ENCODE peak calls at places on chromosome 3, in seven cellular contexts. X is suprapubic skin, J is body of pancreas, L is uterus, W is H1, P is right lobe of liver, B is breast epithelium. K is an unnamed sample. For H3K27me3, the result is how much of the 10 kb centered on the place peaks cover.

GRCh38 chr3:41290736-41291135 is 91.4 kb downstream of the CTNNB1 start:
- DNase-seq in X (no peak), J (no peak), L (no peak), W (no peak), P (no peak), B (no peak), K (no peak)

GRCh38 chr3:122079524-122079923 is 24.4 kb downstream of the CD86 start:
- DNase-seq in X (no peak), J (no peak), L (no peak), W (no peak), P (no peak), B (no peak), K (no peak)

GRCh38 chr3:139534992-139535879 is 4.3 kb downstream of the RBP1 start:
- DNase-seq in X (no peak), J (peak), L (peak), W (no peak), P (peak), B (peak), K (peak)

GRCh38 chr3:11021611-11022011 is 29.1 kb downstream of the SLC6A1 start:
- DNase-seq in X (no peak), J (no peak), L (no peak), W (no peak), P (no peak), B (no peak), K (no peak)

GRCh38 chr3:100042144-100042543 is 72.2 kb downstream of the FILIP1L start:
- DNase-seq in X (no peak), J (no peak), L (no peak), W (no peak), P (no peak), B (no peak), K (no peak)

GRCh38 chr3:73561494-73561893 is 63.2 kb downstream of the PDZRN3 start:
- DNase-seq in X (no peak), J (no peak), L (peak), W (no peak), P (no peak), B (no peak), K (peak)

GRCh38 chr3:138875754-138876664 is 41.3 kb upstream of the PIK3CB start:
- DNase-seq in X (no peak), J (no peak), L (no peak), W (no peak), P (no peak), B (no peak), K (no peak)

GRCh38 chr3:41199866-41200668 is 762 bp downstream of the CTNNB1 start:
- DNase-seq in X (peak), J (peak), L (no peak), W (no peak), P (no peak), B (peak), K (peak)

GRCh38 chr3:59424268-59425010 is 374.6 kb upstream of the CFAP20DC start:
- DNase-seq in X (no peak), J (no peak), L (no peak), W (no peak), P (no peak), B (peak), K (no peak)

GRCh38 chr3:12388185-12388584 is 96.1 kb upstream of the TSEN2 start:
- DNase-seq in X (no peak), J (no peak), L (no peak), W (no peak), P (no peak), B (no peak), K (no peak)

GRCh38 chr3:64016941-64017620 is 6.2 kb downstream of the PSMD6 start:
- DNase-seq in X (no peak), J (no peak), L (no peak), W (no peak), P (no peak), B (no peak), K (no peak)

GRCh38 chr3:176403531-176403930 is 793.8 kb downstream of the TBL1XR1 start:
- DNase-seq in X (no peak), J (no peak), L (no peak), W (no peak), P (no peak), B (no peak), K (no peak)

GRCh38 chr3:160183375-160184076 is 41.7 kb upstream of the C3orf80 start:
- DNase-seq in X (no peak), J (no peak), L (no peak), W (no peak), P (no peak), B (no peak), K (no peak)

GRCh38 chr3:47381317-47382157 is 716 bp downstream of the PTPN23 start:
- DNase-seq in X (peak), J (peak), L (peak), W (peak), P (peak), B (peak), K (peak)

GRCh38 chr3:107588217-107588616 is 65.5 kb downstream of the BBX start:
- DNase-seq in X (no peak), J (no peak), L (no peak), W (no peak), P (no peak), B (no peak), K (no peak)

GRCh38 chr3:64440498-64440897 is 215.2 kb upstream of the PRICKLE2 start:
- DNase-seq in X (no peak), J (peak), L (no peak), W (no peak), P (no peak), B (peak), K (peak)

GRCh38 chr3:175940881-175941280 is 1081.7 kb downstream of the NAALADL2 start:
- DNase-seq in X (no peak), J (no peak), L (no peak), W (peak), P (no peak), B (no peak), K (peak)

GRCh38 chr3:13078158-13078905 is 5.1 kb upstream of the IQSEC1 start:
- DNase-seq in X (no peak), J (peak), L (no peak), W (no peak), P (no peak), B (no peak), K (no peak)

GRCh38 chr3:122962149-122962548 is 65.4 kb downstream of the SEMA5B start:
- DNase-seq in X (no peak), J (no peak), L (no peak), W (no peak), P (no peak), B (no peak), K (no peak)

GRCh38 chr3:9881440-9881839 is 1.4 kb upstream of the CIDEC start:
- DNase-seq in X (no peak), J (no peak), L (no peak), W (no peak), P (no peak), B (no peak), K (no peak)

GRCh38 chr3:42562047-42562907 is 19.5 kb downstream of the SEC22C start:
- DNase-seq in X (no peak), J (no peak), L (no peak), W (no peak), P (no peak), B (no peak), K (no peak)

GRCh38 chr3:186255703-186256331 is 106.2 kb downstream of the DGKG start:
- DNase-seq in X (no peak), J (peak), L (no peak), W (no peak), P (no peak), B (no peak), K (peak)

GRCh38 chr3:169400874-169401273 is 262.6 kb downstream of the MECOM start:
- DNase-seq in X (no peak), J (no peak), L (no peak), W (no peak), P (no peak), B (no peak), K (no peak)

GRCh38 chr3:190306513-190307163 is 15.6 kb downstream of the CLDN1 start:
- DNase-seq in X (no peak), J (peak), L (peak), W (no peak), P (no peak), B (no peak), K (no peak)

GRCh38 chr3:113736548-113737089 is 9.4 kb downstream of the NAA50 start:
- DNase-seq in X (no peak), J (no peak), L (no peak), W (no peak), P (no peak), B (no peak), K (no peak)

GRCh38 chr3:140298569-140299070 is 363.6 kb downstream of the CLSTN2 start:
- DNase-seq in X (no peak), J (no peak), L (no peak), W (peak), P (no peak), B (no peak), K (no peak)

GRCh38 chr3:119349353-119349752 is 55.2 kb downstream of the ARHGAP31 start:
- DNase-seq in X (no peak), J (no peak), L (no peak), W (peak), P (no peak), B (no peak), K (no peak)

GRCh38 chr3:128021768-128022372 is 30.4 kb upstream of the SEC61A1 start:
- DNase-seq in X (no peak), J (no peak), L (no peak), W (no peak), P (no peak), B (no peak), K (no peak)

GRCh38 chr3:142940000-142940399 is 23.5 kb downstream of the PAQR9 start:
- DNase-seq in X (no peak), J (no peak), L (no peak), W (no peak), P (no peak), B (no peak), K (no peak)
- H3K27ac ChIP-seq in X (no peak), J (no peak), L (no peak), W (no peak), P (peak), B (no peak), K (no peak)

GRCh38 chr3:24393316-24393715 is 101.3 kb downstream of the THRB start:
- DNase-seq in X (no peak), J (no peak), L (no peak), W (no peak), P (no peak), B (no peak), K (no peak)

GRCh38 chr3:24394754-24395153 is 99.9 kb downstream of the THRB start:
- DNase-seq in X (no peak), J (no peak), L (no peak), W (no peak), P (no peak), B (no peak), K (no peak)

GRCh38 chr3:24400015-24400414 is 94.6 kb downstream of the THRB start:
- DNase-seq in X (no peak), J (no peak), L (no peak), W (no peak), P (no peak), B (no peak), K (no peak)

GRCh38 chr3:24399614-24400013 is 95.0 kb downstream of the THRB start:
- DNase-seq in X (no peak), J (no peak), L (no peak), W (no peak), P (no peak), B (no peak), K (no peak)

DNA sequence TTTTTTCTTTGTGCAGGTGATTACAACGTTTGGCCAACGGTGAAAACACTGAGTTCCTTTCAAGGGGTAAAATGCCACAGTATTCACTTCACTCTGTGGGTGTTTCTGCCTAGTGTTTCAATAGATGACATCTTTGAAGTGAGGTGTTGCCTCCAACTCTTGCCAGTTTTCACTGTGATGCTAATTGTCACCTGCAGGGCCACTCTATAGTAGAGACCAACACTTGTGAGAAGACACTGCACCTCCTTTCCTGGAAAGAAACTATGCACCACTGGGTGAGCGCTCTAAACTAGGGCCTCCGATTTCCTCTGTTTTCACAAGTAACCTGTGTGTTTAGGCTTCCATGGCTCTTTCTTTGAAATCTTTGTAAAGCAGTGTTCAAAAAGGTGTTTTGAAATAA is 98.3 kb downstream of the THRB start:
- DNase-seq in X (no peak), J (no peak), L (no peak), W (no peak), P (no peak), B (no peak), K (no peak)
- TF ChIP-seq POLR2A in X (no peak), J (no peak), L (no peak), W (no peak), P (no peak), B (no peak), K (no peak)

DNA sequence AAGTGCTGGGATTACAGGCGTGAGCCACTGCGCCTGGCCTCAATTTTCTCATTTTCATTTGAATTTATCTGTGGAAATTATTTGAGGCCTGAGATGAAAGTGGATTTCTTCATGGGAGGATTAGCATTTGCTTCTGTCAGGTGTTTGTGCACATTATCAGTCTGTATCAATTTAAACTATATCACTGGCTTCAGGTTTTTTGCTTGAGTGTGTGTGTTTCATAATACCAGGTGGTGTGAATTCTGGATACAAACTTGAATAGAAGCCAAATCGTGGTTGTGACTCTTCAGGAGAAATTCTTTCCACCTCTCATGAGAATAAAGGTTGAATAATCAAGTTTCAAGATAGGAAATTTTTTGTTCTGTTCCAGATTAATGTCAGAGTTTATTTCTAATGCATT is 56.4 kb downstream of the CGGBP1 start:
- DNase-seq in X (no peak), J (no peak), L (no peak), W (no peak), P (no peak), B (no peak), K (no peak)
- H3K27me3 ChIP-seq in X (under half), J (under half), L (under half), W (under half), P (under half), B (under half), K (under half)

DNA sequence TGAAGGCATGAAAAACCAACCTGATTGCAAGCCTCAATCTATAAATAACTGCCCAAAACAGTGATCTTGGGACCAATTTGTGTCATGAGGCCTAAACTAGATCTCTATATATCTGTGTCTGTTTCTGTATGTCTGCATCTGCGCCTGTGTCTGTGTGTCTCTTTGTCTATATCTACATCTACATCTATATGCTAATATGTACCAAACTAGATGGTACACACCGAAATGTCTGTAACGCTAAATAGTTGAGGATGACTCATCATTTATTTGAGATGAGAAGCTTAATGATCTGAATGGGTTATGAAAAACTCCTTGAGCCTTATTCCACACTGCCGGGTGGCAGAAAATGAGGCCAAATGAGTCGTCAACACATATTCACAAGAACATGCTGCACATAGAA is 982.3 kb downstream of the ROBO2 start:
- DNase-seq in X (no peak), J (no peak), L (no peak), W (no peak), P (no peak), B (no peak), K (no peak)
- H3K27ac ChIP-seq in X (no peak), J (no peak), L (no peak), W (no peak), P (no peak), B (no peak), K (no peak)

GRCh38 chr3:71129611-71130515 is 453.7 kb downstream of the FOXP1 start:
- DNase-seq in X (no peak), J (peak), L (no peak), W (no peak), P (no peak), B (no peak), K (peak)
- TF ChIP-seq POLR2A in X (peak), J (no peak), L (no peak), W (no peak), P (peak), B (no peak), K (no peak)